ENCODE peak calls at places on chromosomes 6 and 20, in six cellular contexts. N is iris pigment epithelial cell; R is cardiac fibroblast; O is left lung; S is small intestine; F is stimulated activated CD4-positive, alpha-beta T cell treated with anti-CD3 and anti-CD28 coated beads, TNF-alpha, amount 100 ng/mL, for 24 hours. T is an unnamed sample.
A peak's percentile ranks its signal among the peaks of the same experiment; 100 is the strongest.

GRCh38 chr6:30890646-30891449 is 6.5 kb downstream of the DDR1 start:
- DNase-seq in F (no peak), N (no peak), S (no peak), R (no peak), O (no peak), T (no peak)

GRCh38 chr6:71107935-71108420 is 151.1 kb upstream of the B3GAT2 start:
- DNase-seq in O (no peak), F (no peak), N (peak; percentile 86), R (peak; percentile 88), S (no peak), T (no peak)

GRCh38 chr6:75505426-75505825 is 11.8 kb upstream of the FILIP1 start:
- DNase-seq in R (no peak), F (no peak), N (no peak), S (no peak), O (no peak), T (no peak)

GRCh38 chr20:47453167-47453782 is 48.4 kb upstream of the NCOA3 start:
- DNase-seq in N (peak; percentile 93), O (no peak), S (no peak), F (peak; percentile 14), R (peak; percentile 96), T (no peak)

GRCh38 chr6:54698974-54699373 is 147.6 kb upstream of the FAM83B start:
- DNase-seq in R (no peak), S (no peak), F (no peak), O (no peak), N (no peak), T (no peak)

GRCh38 chr20:2000286-2000685 is 6.4 kb upstream of the PDYN start:
- DNase-seq in O (no peak), F (no peak), R (no peak), N (no peak), S (no peak), T (no peak)

GRCh38 chr6:54717849-54718455 is 128.6 kb upstream of the FAM83B start:
- DNase-seq in S (peak; percentile 82), R (peak; percentile 61), O (peak; percentile 40), N (peak; percentile 37), F (peak; percentile 21), T (peak; percentile 94)

GRCh38 chr6:73798592-73798991 is 102.6 kb downstream of the CD109 start:
- DNase-seq in S (no peak), R (peak; percentile 94), F (no peak), O (no peak), N (peak; percentile 99), T (peak; percentile 19)

GRCh38 chr20:13401596-13401995 is 180.5 kb downstream of the ISM1 start:
- DNase-seq in F (no peak), R (peak; percentile 43), O (no peak), N (peak; percentile 4), S (no peak), T (no peak)

GRCh38 chr6:159074120-159074684 is 29.4 kb upstream of the TAGAP start:
- DNase-seq in R (peak; percentile 55), O (no peak), S (peak; percentile 32), F (no peak), N (peak; percentile 55), T (peak; percentile 26)

GRCh38 chr20:44219287-44219686 is 8.7 kb upstream of the OSER1 start:
- DNase-seq in R (no peak), O (no peak), S (no peak), N (no peak), F (no peak), T (no peak)

GRCh38 chr6:25629202-25629584 is 22.8 kb upstream of the SCGN start:
- DNase-seq in S (no peak), R (no peak), N (no peak), F (no peak), O (no peak), T (no peak)

GRCh38 chr6:90202156-90202555 is 94.5 kb downstream of the BACH2 start:
- DNase-seq in R (no peak), N (no peak), O (no peak), S (no peak), F (no peak), T (no peak)

GRCh38 chr6:105847433-105847832 is 238.7 kb upstream of the PRDM1 start:
- DNase-seq in F (no peak), R (no peak), S (no peak), N (no peak), O (no peak), T (no peak)

GRCh38 chr6:45930419-45931059 is 85.1 kb downstream of the CLIC5 start:
- DNase-seq in O (peak; percentile 69), F (peak; percentile 32), N (peak; percentile 60), R (peak; percentile 75), S (peak; percentile 67), T (peak; percentile 79)

GRCh38 chr6:88376759-88377387 is 210.7 kb upstream of the CNR1 start:
- DNase-seq in R (peak; percentile 92), O (no peak), F (no peak), S (no peak), N (peak; percentile 89), T (no peak)

GRCh38 chr20:43387737-43388136 is 70.0 kb upstream of the SRSF6 start:
- DNase-seq in N (no peak), S (no peak), O (no peak), R (no peak), F (no peak), T (no peak)

GRCh38 chr20:57379263-57379647 is 11.9 kb upstream of the RBM38 start:
- DNase-seq in O (no peak), R (no peak), S (no peak), F (no peak), N (no peak), T (no peak)

GRCh38 chr20:34954905-34955231 is 738 bp downstream of the GSS start:
- DNase-seq in O (no peak), R (peak; percentile 55), F (no peak), S (peak; percentile 58), N (peak; percentile 39), T (peak; percentile 56)

GRCh38 chr6:25692472-25692871 is 40.5 kb downstream of the SCGN start:
- DNase-seq in O (no peak), S (no peak), F (no peak), R (no peak), N (no peak), T (no peak)

GRCh38 chr6:684831-685636 is 7.9 kb downstream of the EXOC2 start:
- DNase-seq in O (no peak), F (peak; percentile 11), S (no peak), N (peak; percentile 82), R (peak; percentile 76), T (no peak)

GRCh38 chr20:25466846-25467245 is 59.4 kb downstream of the GINS1 start:
- DNase-seq in N (no peak), S (no peak), O (peak; percentile 4), R (no peak), F (no peak), T (no peak)

GRCh38 chr6:52511572-52512151 is 65.2 kb downstream of the TRAM2 start:
- DNase-seq in R (peak; percentile 78), F (no peak), N (peak; percentile 73), S (peak; percentile 74), O (no peak), T (no peak)

GRCh38 chr20:54875307-54875706 is 399.9 kb downstream of the DOK5 start:
- DNase-seq in R (no peak), F (no peak), S (no peak), O (no peak), N (no peak), T (no peak)

GRCh38 chr20:34824026-34824860 is 1.2 kb downstream of the NCOA6 start:
- DNase-seq in N (peak; percentile 33), S (peak; percentile 94), R (peak; percentile 64), F (peak; percentile 61), O (peak; percentile 79), T (peak; percentile 91)

GRCh38 chr6:61867635-61868034 is 418.4 kb downstream of the KHDRBS2 start:
- DNase-seq in R (no peak), O (no peak), S (no peak), N (no peak), F (no peak), T (no peak)

GRCh38 chr20:37276494-37277252 is 12.8 kb upstream of the MANBAL start:
- DNase-seq in F (no peak), O (peak; percentile 56), S (peak; percentile 71), R (peak; percentile 85), N (peak; percentile 95), T (peak; percentile 53)

GRCh38 chr6:14865609-14866100 is 380.2 kb upstream of the JARID2 start:
- DNase-seq in S (no peak), N (peak; percentile 24), F (no peak), O (no peak), R (peak; percentile 36), T (no peak)

GRCh38 chr20:62434098-62434497 is 6.8 kb upstream of the RBBP8NL start:
- DNase-seq in R (no peak), S (peak; percentile 48), O (no peak), F (no peak), N (no peak), T (no peak)

GRCh38 chr6:130385059-130385695 is 19.4 kb downstream of the TMEM200A start:
- DNase-seq in R (peak; percentile 60), O (no peak), F (no peak), S (no peak), N (no peak), T (no peak)

GRCh38 chr20:53943522-53944291 is 126.7 kb downstream of the BCAS1 start:
- DNase-seq in S (no peak), O (no peak), F (no peak), N (peak; percentile 43), R (peak; percentile 66), T (no peak)

GRCh38 chr6:71383891-71384489 is 95.4 kb downstream of the OGFRL1 start:
- DNase-seq in O (no peak), R (peak; percentile 81), F (no peak), N (peak; percentile 64), S (no peak), T (no peak)

GRCh38 chr20:48295966-48296421 is 510.7 kb upstream of the SULF2 start:
- DNase-seq in O (no peak), F (no peak), S (no peak), R (peak; percentile 77), N (peak; percentile 73), T (no peak)

GRCh38 chr6:130625825-130626500 is 201.2 kb upstream of the SMLR1 start:
- DNase-seq in N (peak; percentile 32), F (no peak), O (no peak), R (peak; percentile 41), S (no peak), T (no peak)

GRCh38 chr20:40019510-40019909 is 669.5 kb downstream of the MAFB start:
- DNase-seq in F (no peak), R (no peak), N (no peak), O (no peak), S (peak; percentile 1), T (no peak)

GRCh38 chr6:31158140-31158862 is at the start of gene TCF19:
- DNase-seq in R (peak; percentile 100), F (peak; percentile 99), O (peak; percentile 99), S (peak; percentile 99), N (peak; percentile 99), T (peak; percentile 99)

T was measured in colonic mucosa.